ENCODE peak calls at places on chromosomes 5 and 9, in eight cellular contexts. T is GM23338, D is heart left ventricle, G is psoas muscle, F is Peyer's patch, J is cardiac muscle cell, R is left lung, Q is upper lobe of right lung. Y is an unnamed sample.
A peak's percentile ranks its signal among the peaks of the same experiment; 100 is the strongest.

GRCh38 chr5:143644751-143645150 is 167.2 kb upstream of the HMHB1 start:
- DNase-seq in G (no peak), F (no peak), Q (no peak), R (no peak), D (no peak), J (no peak), T (no peak), Y (no peak)

GRCh38 chr5:56420323-56420722 is 187.2 kb upstream of the ANKRD55 start:
- DNase-seq in D (no peak), F (no peak), J (no peak), Q (no peak), T (no peak), G (no peak), R (no peak), Y (no peak)

GRCh38 chr9:115653231-115653630 is 500.4 kb upstream of the PAPPA start:
- DNase-seq in J (no peak), Q (no peak), D (no peak), F (no peak), G (no peak), R (no peak), T (no peak), Y (no peak)

GRCh38 chr9:135969064-135969683 is 8.0 kb upstream of the UBAC1 start:
- DNase-seq in R (no peak), G (no peak), J (no peak), D (no peak), Q (no peak), F (no peak), T (no peak), Y (no peak)

GRCh38 chr5:33470544-33470943 is 29.8 kb downstream of the TARS1 start:
- DNase-seq in J (peak; percentile 44), F (no peak), T (no peak), D (no peak), Q (no peak), G (no peak), R (no peak), Y (no peak)

GRCh38 chr5:152058267-152058666 is 133.6 kb upstream of the GLRA1 start:
- DNase-seq in T (no peak), F (no peak), G (no peak), J (no peak), D (peak; percentile 44), Q (no peak), R (no peak), Y (no peak)

GRCh38 chr9:69186841-69187611 is 12.9 kb downstream of the TJP2 start:
- DNase-seq in T (no peak), G (no peak), D (no peak), Q (no peak), R (no peak), J (no peak), F (no peak), Y (no peak)

GRCh38 chr5:111478266-111478665 is 34.1 kb downstream of the STARD4 start:
- DNase-seq in D (no peak), F (no peak), Q (no peak), G (no peak), R (no peak), T (no peak), J (no peak), Y (no peak)

GRCh38 chr5:172274951-172275753 is 8.4 kb downstream of the UBTD2 start:
- DNase-seq in R (no peak), T (no peak), Q (no peak), J (no peak), D (no peak), F (no peak), G (no peak), Y (no peak)

GRCh38 chr9:76542360-76542759 is 83.4 kb downstream of the GCNT1 start:
- DNase-seq in J (no peak), G (no peak), T (peak; percentile 7), D (no peak), Q (no peak), R (no peak), F (no peak), Y (no peak)

GRCh38 chr9:134010774-134011173 is 14.5 kb upstream of the BRD3OS start:
- DNase-seq in F (no peak), R (no peak), G (no peak), Q (no peak), J (no peak), T (no peak), D (no peak), Y (no peak)

GRCh38 chr5:110536120-110537115 is 190.1 kb downstream of the TMEM232 start:
- DNase-seq in T (peak; percentile 94), D (no peak), F (no peak), R (no peak), G (no peak), Q (no peak), J (no peak), Y (peak; percentile 41)

GRCh38 chr5:110957934-110958333 is 113.6 kb upstream of the TSLP start:
- DNase-seq in J (no peak), T (no peak), D (no peak), Q (no peak), G (no peak), R (no peak), F (no peak), Y (no peak)

GRCh38 chr9:89790542-89791109 is 185.8 kb downstream of the GADD45G start:
- DNase-seq in J (no peak), R (no peak), F (no peak), D (no peak), T (no peak), G (no peak), Q (peak; percentile 25), Y (peak; percentile 10)

GRCh38 chr5:110757118-110757729 is 18.4 kb downstream of the SLC25A46 start:
- DNase-seq in T (peak; percentile 74), G (no peak), Q (no peak), D (no peak), R (no peak), J (peak; percentile 63), F (no peak), Y (no peak)

GRCh38 chr5:43676083-43676840 is 73.3 kb downstream of the NNT start:
- DNase-seq in R (no peak), D (no peak), G (no peak), J (no peak), Q (no peak), T (no peak), F (no peak), Y (no peak)

GRCh38 chr5:6755519-6755918 is 42.3 kb downstream of the TENT4A start:
- DNase-seq in G (no peak), R (no peak), D (no peak), F (no peak), Q (peak; percentile 37), T (no peak), J (no peak), Y (no peak)

GRCh38 chr5:6753851-6754250 is 40.6 kb downstream of the TENT4A start:
- DNase-seq in J (no peak), G (no peak), F (no peak), R (no peak), Q (peak; percentile 45), D (no peak), T (no peak), Y (no peak)

GRCh38 chr5:6754766-6755165 is 41.5 kb downstream of the TENT4A start:
- DNase-seq in G (no peak), J (no peak), R (no peak), T (no peak), Q (peak; percentile 55), F (no peak), D (no peak), Y (no peak)

GRCh38 chr5:6757414-6757969 is 44.3 kb downstream of the TENT4A start:
- DNase-seq in R (no peak), G (no peak), F (no peak), J (no peak), D (no peak), Q (peak; percentile 21), T (no peak), Y (no peak)

DNA sequence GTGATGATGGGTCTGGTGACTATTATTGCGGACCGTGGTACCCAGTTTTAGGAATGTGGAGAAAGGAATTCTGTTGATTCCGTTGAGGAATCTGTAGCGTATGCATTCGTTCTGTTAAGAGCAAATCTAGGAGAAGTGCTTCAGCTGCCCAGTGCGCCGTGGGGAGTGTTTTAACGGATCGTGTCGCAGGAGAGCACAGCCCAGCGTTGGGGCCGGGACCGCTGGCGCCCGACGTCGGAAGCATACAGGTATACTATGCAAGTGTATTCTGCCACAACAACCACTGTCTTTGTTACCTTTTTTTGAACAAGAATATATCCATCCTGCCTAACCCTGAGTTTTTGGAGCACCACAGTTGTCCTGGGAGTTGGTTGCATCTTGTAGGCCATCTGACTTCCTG is 42.7 kb downstream of the TENT4A start:
- DNase-seq in R (no peak), G (no peak), F (no peak), T (no peak), D (no peak), J (no peak), Q (peak; percentile 36), Y (no peak)
- H3K36me3 ChIP-seq in R (no peaks in the 10 kb centered on the region), G (peaks cover 6% of the 10 kb centered on the region), F (peaks cover 73% of the 10 kb centered on the region), T (peaks cover 20% of the 10 kb centered on the region), D (peaks cover 75% of the 10 kb centered on the region), J (peaks cover 42% of the 10 kb centered on the region), Q (peaks cover 63% of the 10 kb centered on the region), Y (peaks cover 79% of the 10 kb centered on the region)

DNA sequence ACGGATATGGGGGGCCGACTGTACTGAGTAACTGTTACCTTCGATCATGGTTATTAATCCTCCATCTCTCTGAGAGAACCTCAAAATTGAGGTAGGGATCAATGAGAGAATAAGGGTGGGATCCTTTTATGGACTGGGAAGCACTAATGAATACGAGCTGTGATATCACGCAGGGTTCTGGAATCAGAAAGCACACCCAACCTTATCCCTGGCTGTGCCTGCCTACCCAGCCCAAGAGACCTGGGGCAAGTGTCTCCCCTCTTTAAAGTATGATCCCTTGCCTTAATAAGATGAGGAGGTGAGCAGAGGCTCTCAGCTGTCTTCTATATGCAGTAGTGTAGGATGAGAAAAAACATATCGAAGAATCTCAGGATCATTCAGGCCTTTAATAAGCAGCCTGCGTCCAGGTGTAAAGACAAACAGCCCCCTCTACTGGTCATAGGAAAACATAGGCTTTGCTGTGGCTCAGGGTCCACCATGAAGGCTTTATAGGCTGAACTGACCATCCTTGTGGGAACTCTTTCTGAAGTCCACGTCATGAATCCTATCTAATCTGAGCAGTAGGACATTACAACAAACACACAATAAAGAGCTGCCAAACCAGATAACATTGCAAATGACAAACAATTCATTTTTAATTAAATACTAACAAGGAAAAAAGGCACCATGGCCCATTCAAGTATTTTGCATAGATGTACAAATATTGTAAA is 16.8 kb downstream of the NIPAL4 start:
- DNase-seq in Q (no peak), G (no peak), R (no peak), T (peak; percentile 89), D (no peak), F (no peak), J (peak; percentile 90), Y (no peak)
- H3K4me1 ChIP-seq in Q (peaks cover 6% of the 10 kb centered on the region), G (no peaks in the 10 kb centered on the region), R (peaks cover 15% of the 10 kb centered on the region), T (peaks cover 9% of the 10 kb centered on the region), D (peaks cover 11% of the 10 kb centered on the region), F (no peaks in the 10 kb centered on the region), J (no peaks in the 10 kb centered on the region), Y (peaks cover 4% of the 10 kb centered on the region)

DNA sequence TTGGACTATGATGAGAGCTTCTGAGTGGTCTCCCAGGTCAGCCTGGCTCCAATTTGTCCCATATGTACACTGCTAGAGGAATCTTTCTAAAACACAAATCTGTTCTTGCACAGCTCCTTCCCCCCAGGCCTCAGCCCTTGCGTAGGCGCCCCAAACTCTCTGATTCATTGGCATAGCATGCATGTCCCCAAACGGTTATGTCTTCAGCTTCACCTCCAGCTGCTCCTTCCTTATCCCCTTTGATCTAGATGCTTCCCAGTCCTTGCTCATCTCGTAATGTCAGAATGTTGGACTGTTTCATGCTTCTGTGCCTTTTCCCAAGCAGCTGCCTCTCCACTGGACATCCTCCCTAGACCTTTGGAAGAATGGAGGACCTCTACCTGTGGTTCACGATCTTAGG is 60.1 kb upstream of the BASP1 start:
- DNase-seq in Q (no peak), F (no peak), T (no peak), J (no peak), G (no peak), R (no peak), D (no peak), Y (no peak)
- H3K4me3 ChIP-seq in Q (no peak overlapping the region), F (no peak overlapping the region), T (no peak overlapping the region), J (no peak overlapping the region), G (no peak overlapping the region), R (no peak overlapping the region), D (no peak overlapping the region), Y (no peak overlapping the region)

GRCh38 chr9:101005248-101005647 is 23.3 kb upstream of the PLPPR1 start:
- DNase-seq in G (no peak), F (no peak), Q (no peak), T (no peak), R (no peak), J (no peak), D (no peak), Y (no peak)
- H3K36me3 ChIP-seq in G (no peaks in the 10 kb centered on the region), F (no peaks in the 10 kb centered on the region), Q (no peaks in the 10 kb centered on the region), T (no peaks in the 10 kb centered on the region), R (no peaks in the 10 kb centered on the region), J (no peaks in the 10 kb centered on the region), D (no peaks in the 10 kb centered on the region), Y (no peaks in the 10 kb centered on the region)